ENCODE peak calls at places on chromosomes 7 and 10, in five cellular contexts. E is pancreas, C is IMR-90, S is left ventricle myocardium inferior, P is HCT116. X is an unnamed sample.
A peak's percentile ranks its signal among the peaks of the same experiment; 100 is the strongest.

GRCh38 chr10:22651276-22651980 is 63.0 kb downstream of the PIP4K2A start:
- DNase-seq in E (no peak), C (no peak), S (no peak), P (no peak), X (no peak)

GRCh38 chr7:75711634-75712494 is 26.9 kb downstream of the HIP1 start:
- DNase-seq in E (peak; percentile 21), C (peak; percentile 49), S (no peak), P (no peak), X (no peak)

GRCh38 chr10:23047201-23048050 is 48.0 kb upstream of the MSRB2 start:
- DNase-seq in E (no peak), C (peak; percentile 4), S (no peak), P (no peak), X (no peak)

GRCh38 chr7:36048141-36048901 is 104.7 kb upstream of the EEPD1 start:
- DNase-seq in E (no peak), C (peak; percentile 83), S (no peak), P (no peak), X (no peak)

GRCh38 chr7:66845382-66846095 is 75.5 kb upstream of the TMEM248 start:
- DNase-seq in E (peak; percentile 58), C (no peak), S (no peak), P (no peak), X (no peak)

GRCh38 chr7:77442631-77443420 is 26.7 kb upstream of the GSAP start:
- DNase-seq in E (no peak), C (peak; percentile 50), S (no peak), P (no peak), X (no peak)

GRCh38 chr7:49091519-49091918 is 167.2 kb downstream of the CDC14C start:
- DNase-seq in E (no peak), C (no peak), S (no peak), P (no peak), X (no peak)

GRCh38 chr7:100351657-100352058 is 6.3 kb upstream of the PILRB start:
- DNase-seq in E (no peak), C (no peak), S (no peak), P (no peak), X (no peak)

GRCh38 chr10:110802090-110802489 is 69.6 kb upstream of the PDCD4 start:
- DNase-seq in E (no peak), C (peak; percentile 81), S (no peak), P (no peak), X (no peak)

GRCh38 chr10:42421812-42422211 is 216.6 kb downstream of the ZNF33B start:
- DNase-seq in E (no peak), C (no peak), S (no peak), P (no peak), X (no peak)

GRCh38 chr7:135490783-135491182 is 19.1 kb downstream of the CNOT4 start:
- DNase-seq in E (no peak), C (peak; percentile 60), S (no peak), P (no peak), X (no peak)

GRCh38 chr7:141691540-141691939 is 10.4 kb downstream of the DENND11 start:
- DNase-seq in E (no peak), C (no peak), S (no peak), P (no peak), X (no peak)

GRCh38 chr7:69186974-69187373 is 411.3 kb upstream of the AUTS2 start:
- DNase-seq in E (no peak), C (no peak), S (no peak), P (no peak), X (no peak)

GRCh38 chr10:31071232-31071999 is 39.8 kb upstream of the ZNF438 start:
- DNase-seq in E (no peak), C (peak; percentile 62), S (no peak), P (no peak), X (no peak)

GRCh38 chr10:132141076-132141475 is 45.7 kb upstream of the DPYSL4 start:
- DNase-seq in E (peak; percentile 50), C (no peak), S (peak; percentile 6), P (no peak), X (peak; percentile 35)

GRCh38 chr7:159036916-159037605 is 107.6 kb downstream of the VIPR2 start:
- DNase-seq in E (peak; percentile 35), C (no peak), S (no peak), P (no peak), X (no peak)

GRCh38 chr7:108376206-108376605 is 80.0 kb downstream of the NRCAM start:
- DNase-seq in E (no peak), C (no peak), S (no peak), P (no peak), X (no peak)

GRCh38 chr7:97005764-97006145 is 402 bp downstream of the DLX6 start:
- DNase-seq in E (no peak), C (no peak), S (no peak), P (no peak), X (no peak)
- H3K27me3 ChIP-seq in E (peaks cover 88% of the 10 kb centered on the region), C (peaks cover 77% of the 10 kb centered on the region), S (peaks cover 100% of the 10 kb centered on the region), P (peaks cover 20% of the 10 kb centered on the region), X (peaks cover 100% of the 10 kb centered on the region)

GRCh38 chr7:42831051-42831952 is 80.6 kb downstream of the C7orf25 start:
- DNase-seq in E (no peak), C (peak; percentile 44), S (peak; percentile 17), P (peak; percentile 7), X (peak; percentile 52)

GRCh38 chr7:42833411-42833810 is 78.5 kb downstream of the C7orf25 start:
- DNase-seq in E (no peak), C (no peak), S (no peak), P (no peak), X (no peak)

GRCh38 chr7:42831953-42832522 is 79.8 kb downstream of the C7orf25 start:
- DNase-seq in E (no peak), C (no peak), S (no peak), P (no peak), X (no peak)

DNA sequence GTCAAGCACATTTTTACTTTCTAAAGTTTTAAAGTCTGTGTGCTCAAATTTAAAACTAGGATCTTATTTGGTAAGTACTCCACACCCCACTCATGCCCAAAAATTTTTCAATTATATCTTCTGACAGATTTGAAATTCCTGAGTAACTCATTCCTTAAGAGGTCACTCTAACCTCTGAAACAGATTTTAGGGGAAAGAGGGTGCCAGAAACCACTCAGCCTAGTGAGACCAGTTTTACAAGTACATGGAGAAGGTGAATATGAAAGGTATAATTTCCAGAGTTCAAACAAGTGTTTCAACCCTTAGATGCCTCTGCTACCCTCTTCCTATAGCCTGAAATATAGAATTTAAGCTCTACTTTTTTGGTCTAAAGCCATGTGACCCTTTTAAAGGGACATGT is 79.2 kb downstream of the C7orf25 start:
- DNase-seq in E (no peak), C (no peak), S (no peak), P (no peak), X (no peak)
- H3K27ac ChIP-seq in E (no peak overlapping the region), C (no peak overlapping the region), S (no peak overlapping the region), P (no peak overlapping the region), X (no peak overlapping the region)

DNA sequence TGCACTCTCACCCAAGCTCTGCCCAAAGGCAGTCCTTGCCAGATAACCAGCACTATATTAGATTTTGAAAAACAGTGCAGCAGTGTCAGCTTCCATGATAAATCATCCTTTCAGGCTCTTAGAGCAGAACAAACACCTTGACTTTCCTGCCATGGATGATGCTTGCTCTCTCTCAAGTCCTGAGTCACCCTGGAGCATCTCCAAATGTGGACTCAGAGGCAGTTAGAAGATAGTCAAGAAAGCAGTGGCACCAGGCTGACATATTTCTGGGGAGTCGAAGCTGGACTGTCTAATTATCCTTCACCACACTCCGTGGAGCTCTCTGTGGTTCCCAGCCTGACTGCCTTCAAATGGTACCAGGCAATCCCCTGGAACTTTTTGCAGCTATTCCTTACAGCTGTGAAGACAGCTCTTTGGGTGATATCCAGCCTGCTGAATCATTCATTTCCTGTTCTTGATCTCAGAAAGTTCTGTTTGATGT is 234.1 kb downstream of the C7orf25 start:
- DNase-seq in E (no peak), C (peak; percentile 43), S (no peak), P (no peak), X (no peak)
- H3K27me3 ChIP-seq in E (no peaks in the 10 kb centered on the region), C (no peaks in the 10 kb centered on the region), S (no peaks in the 10 kb centered on the region), P (no peaks in the 10 kb centered on the region), X (no peaks in the 10 kb centered on the region)

GRCh38 chr7:102452451-102452850 is 12.2 kb downstream of the ALKBH4 start:
- DNase-seq in E (no peak), C (no peak), S (no peak), P (no peak), X (no peak)

GRCh38 chr7:102450242-102450641 is 14.4 kb downstream of the ALKBH4 start:
- DNase-seq in E (no peak), C (no peak), S (no peak), P (no peak), X (peak; percentile 68)

GRCh38 chr7:102449136-102449535 is 15.5 kb downstream of the ALKBH4 start:
- DNase-seq in E (no peak), C (no peak), S (no peak), P (no peak), X (no peak)

GRCh38 chr7:102453319-102453718 is 11.3 kb downstream of the ALKBH4 start:
- DNase-seq in E (no peak), C (no peak), S (no peak), P (no peak), X (no peak)

GRCh38 chr7:102451371-102452054 is 13.2 kb downstream of the ALKBH4 start:
- DNase-seq in E (no peak), C (no peak), S (no peak), P (no peak), X (no peak)
- H3K27ac ChIP-seq in E (no peak overlapping the region), C (no peak overlapping the region), S (no peak overlapping the region), P (no peak overlapping the region), X (no peak overlapping the region)

GRCh38 chr10:100333821-100334469 is 3.9 kb upstream of the PKD2L1 start:
- DNase-seq in E (no peak), C (no peak), S (no peak), P (no peak), X (no peak)
- H3K27me3 ChIP-seq in E (no peaks in the 10 kb centered on the region), C (peaks cover 42% of the 10 kb centered on the region), S (peaks cover 90% of the 10 kb centered on the region), P (peaks cover 31% of the 10 kb centered on the region), X (no peaks in the 10 kb centered on the region)

DNA sequence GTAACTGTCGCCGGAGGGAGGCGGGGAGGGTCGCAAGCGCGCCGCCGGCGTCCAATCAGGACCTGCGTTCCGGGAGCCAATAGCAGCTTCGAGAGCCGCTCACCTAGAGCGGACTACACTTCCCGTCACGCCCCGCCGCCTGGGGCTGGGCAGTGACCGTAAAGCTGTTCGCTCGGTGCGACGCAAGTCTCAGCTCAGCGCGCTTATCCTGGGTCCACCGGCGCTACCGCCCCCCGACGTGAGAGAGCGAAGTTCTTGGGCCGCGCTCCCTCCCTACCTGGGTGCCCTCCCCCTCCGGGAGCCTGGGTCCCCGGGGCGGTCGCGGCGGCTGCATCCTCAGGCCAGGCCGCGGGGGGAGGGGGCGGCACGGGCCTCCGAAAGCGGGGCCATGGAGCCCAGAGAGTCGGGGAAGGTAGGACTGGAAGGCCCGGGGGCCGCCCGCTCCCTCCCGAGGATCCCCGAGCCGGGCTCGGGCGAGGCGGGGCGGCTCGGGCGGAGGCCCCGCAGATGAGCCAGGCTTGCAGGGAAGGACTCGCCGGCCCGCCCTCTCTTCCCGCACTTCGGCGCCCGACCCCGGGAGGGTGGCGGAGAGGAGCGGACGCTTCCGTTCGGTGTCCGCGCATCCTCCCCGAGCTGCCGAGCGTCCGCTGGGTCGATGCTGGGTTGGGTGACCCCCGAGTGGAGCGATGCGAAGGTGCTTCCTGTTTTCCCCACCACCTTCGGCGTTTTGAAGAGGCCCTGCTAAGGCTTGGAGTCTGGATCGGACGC is at the start of gene ZNF862:
- DNase-seq in E (peak; percentile 96), C (peak; percentile 97), S (peak; percentile 99), P (peak; percentile 97), X (peak; percentile 99)
- H3K27ac ChIP-seq in E (peak within 1 kb of the TSS; percentile 88), C (peak within 1 kb of the TSS; percentile 52), S (peak within 1 kb of the TSS; percentile 95), P (peak within 1 kb of the TSS; percentile 84), X (peak within 1 kb of the TSS; percentile 83)